ENCODE peak calls at places on chromosomes 4 and X, in four cellular contexts. Y is GM12878, F is IMR-90, B is K562. K is an unnamed sample.

GRCh38 chrX:17560385-17560784 is 176.9 kb upstream of the SCML1 start:
- DNase-seq in Y (no peak), F (no peak), B (no peak), K (no peak)

GRCh38 chrX:14673764-14674163 is 144.4 kb downstream of the GLRA2 start:
- DNase-seq in Y (peak), F (peak), B (no peak), K (peak)

GRCh38 chr4:47221721-47222120 is 190.4 kb downstream of the GABRB1 start:
- DNase-seq in Y (no peak), F (peak), B (no peak), K (no peak)

GRCh38 chr4:168218663-168219062 is 99.9 kb downstream of the DDX60 start:
- DNase-seq in Y (no peak), F (peak), B (no peak), K (peak)

GRCh38 chrX:133254666-133255065 is 36.5 kb upstream of the TFDP3 start:
- DNase-seq in Y (no peak), F (peak), B (no peak), K (no peak)

GRCh38 chr4:169724251-169724650 is 33.5 kb downstream of the HPF1 start:
- DNase-seq in Y (no peak), F (peak), B (no peak), K (no peak)

GRCh38 chr4:54852061-54852460 is 194.3 kb downstream of the KIT start:
- DNase-seq in Y (no peak), F (no peak), B (no peak), K (no peak)

GRCh38 chrX:151825927-151826471 is 86.7 kb upstream of the MAGEA4 start:
- DNase-seq in Y (no peak), F (peak), B (no peak), K (peak)

GRCh38 chr4:153451931-153452660 is 14.1 kb upstream of the TMEM131L start:
- DNase-seq in Y (no peak), F (no peak), B (no peak), K (no peak)

GRCh38 chrX:24657671-24658410 is 10.7 kb upstream of the PCYT1B start:
- DNase-seq in Y (no peak), F (no peak), B (no peak), K (no peak)

GRCh38 chr4:56668267-56668666 is 12.8 kb downstream of the HOPX start:
- DNase-seq in Y (no peak), F (no peak), B (peak), K (no peak)

GRCh38 chrX:32489125-32489524 is 722.2 kb downstream of the DMD start:
- DNase-seq in Y (no peak), F (no peak), B (no peak), K (no peak)

GRCh38 chr4:66275381-66276060 is 605.2 kb upstream of the EPHA5 start:
- DNase-seq in Y (no peak), F (no peak), B (no peak), K (no peak)

GRCh38 chr4:8021796-8022195 is 82.1 kb upstream of the AFAP1 start:
- DNase-seq in Y (no peak), F (no peak), B (no peak), K (no peak)

GRCh38 chr4:7799306-7799705 is 140.4 kb downstream of the AFAP1 start:
- DNase-seq in Y (no peak), F (no peak), B (no peak), K (no peak)

GRCh38 chrX:20727447-20727846 is 460.7 kb upstream of the RPS6KA3 start:
- DNase-seq in Y (no peak), F (no peak), B (no peak), K (no peak)

GRCh38 chr4:28686618-28687017 is 1826.0 kb downstream of the STIM2 start:
- DNase-seq in Y (no peak), F (peak), B (peak), K (peak)
- TF ChIP-seq FOS in Y (no peak), F (no peak), B (no peak), K (no peak)

DNA sequence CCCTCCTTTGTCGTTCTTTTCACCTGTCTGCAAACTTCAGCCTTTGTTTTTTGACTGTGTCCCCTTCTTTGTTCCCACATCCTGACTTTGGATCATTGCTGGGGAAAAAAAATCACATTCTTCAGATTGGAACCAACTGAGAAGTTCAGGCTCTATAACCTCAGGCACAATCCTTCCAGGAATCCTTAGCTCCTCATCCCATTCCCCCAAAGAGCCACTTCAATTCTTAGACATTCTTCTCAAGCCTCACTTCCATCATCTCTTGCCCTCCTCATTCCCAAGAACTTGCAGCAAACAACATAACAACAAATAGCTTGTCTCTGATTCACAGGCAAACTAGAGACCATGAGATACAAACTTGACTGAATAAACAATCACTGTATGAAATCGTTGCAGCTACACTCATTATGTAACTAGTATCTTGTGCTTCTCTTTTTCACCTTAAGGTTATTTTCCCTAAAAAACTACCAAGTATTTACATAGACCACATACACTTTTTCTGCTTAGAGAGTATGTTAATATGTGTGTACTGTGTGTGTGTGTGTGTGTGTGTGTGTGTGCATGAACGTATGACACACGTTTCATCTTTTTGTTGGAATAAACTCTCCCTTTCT is 26.4 kb upstream of the PGM2 start:
- DNase-seq in Y (no peak), F (peak), B (no peak), K (no peak)
- TF ChIP-seq FOS in Y (no peak), F (no peak), B (no peak), K (no peak)

DNA sequence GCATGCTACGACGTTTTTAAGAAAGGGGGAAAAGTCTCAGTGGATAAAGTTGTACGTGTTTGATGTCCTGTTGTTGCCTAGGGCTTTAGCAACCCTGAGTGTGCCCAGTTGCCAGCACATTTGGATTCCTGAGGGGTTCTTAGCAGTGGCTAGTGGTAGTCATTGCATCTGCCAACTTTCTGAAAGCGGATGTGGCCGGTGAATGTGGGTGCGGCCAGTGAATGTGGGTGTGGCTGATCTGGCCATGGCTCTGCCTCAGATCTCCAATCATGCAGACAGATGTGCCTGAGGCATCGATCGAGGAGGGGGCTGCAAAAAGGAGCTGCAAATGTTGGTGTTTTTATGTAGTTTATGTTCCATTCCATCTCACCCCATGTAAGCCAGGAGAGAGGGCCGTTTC is 41.5 kb upstream of the FAT1 start:
- DNase-seq in Y (no peak), F (peak), B (peak), K (no peak)
- TF ChIP-seq FOS in Y (no peak), F (no peak), B (no peak), K (no peak)

GRCh38 chr4:140134780-140135179 is 19.2 kb downstream of the MAML3 start:
- DNase-seq in Y (no peak), F (no peak), B (no peak), K (no peak)

GRCh38 chr4:140133576-140133975 is 20.4 kb downstream of the MAML3 start:
- DNase-seq in Y (no peak), F (peak), B (no peak), K (no peak)

GRCh38 chr4:140136509-140136908 is 17.5 kb downstream of the MAML3 start:
- DNase-seq in Y (no peak), F (peak), B (no peak), K (peak)

GRCh38 chr4:140137654-140138053 is 16.3 kb downstream of the MAML3 start:
- DNase-seq in Y (no peak), F (peak), B (no peak), K (peak)

GRCh38 chr4:140135529-140136021 is 18.4 kb downstream of the MAML3 start:
- DNase-seq in Y (no peak), F (no peak), B (no peak), K (peak)
- TF ChIP-seq FOS in Y (no peak), F (no peak), B (no peak), K (no peak)

GRCh38 chr4:95504488-95504887 is 44.3 kb downstream of the UNC5C start:
- DNase-seq in Y (no peak), F (no peak), B (no peak), K (no peak)
- TF ChIP-seq FOS in Y (no peak), F (no peak), B (no peak), K (no peak)

GRCh38 chr4:112141366-112142138 is 3.7 kb upstream of the FAM241A start:
- DNase-seq in Y (no peak), F (no peak), B (no peak), K (peak)
- TF ChIP-seq FOS in Y (no peak), F (no peak), B (no peak), K (no peak)